ENCODE peak calls at places on chromosome 12, in seven cellular contexts. One of them, this sample, is unnamed.

GRCh38 chr12:115752151-115752550 is 525.3 kb downstream of the MED13L start:
- DNase-seq in neuronal stem cell: no peak
- DNase-seq in H1: no peak
- DNase-seq in trophoblast cell: no peak
- DNase-seq in mesendoderm: no peak
- DNase-seq in H9: no peak
- DNase-seq in mesenchymal stem cell: peak; percentile 14
- DNase-seq in this sample: peak; percentile 54

GRCh38 chr12:53506881-53507719 is at the start of gene NPFF:
- DNase-seq in H9: no peak
- DNase-seq in neuronal stem cell: no peak
- DNase-seq in mesenchymal stem cell: no peak
- DNase-seq in H1: no peak
- DNase-seq in trophoblast cell: no peak
- DNase-seq in mesendoderm: no peak
- DNase-seq in this sample: no peak

GRCh38 chr12:68462799-68463198 is 130.6 kb upstream of the MDM1 start:
- DNase-seq in H9: no peak
- DNase-seq in mesenchymal stem cell: no peak
- DNase-seq in trophoblast cell: no peak
- DNase-seq in mesendoderm: no peak
- DNase-seq in H1: no peak
- DNase-seq in neuronal stem cell: no peak
- DNase-seq in this sample: no peak

GRCh38 chr12:130427381-130427887 is 89.7 kb downstream of the PIWIL1 start:
- DNase-seq in H9: peak; percentile 25
- DNase-seq in neuronal stem cell: no peak
- DNase-seq in mesenchymal stem cell: no peak
- DNase-seq in H1: no peak
- DNase-seq in trophoblast cell: no peak
- DNase-seq in mesendoderm: no peak
- DNase-seq in this sample: no peak

GRCh38 chr12:25783566-25783965 is 174.9 kb upstream of the RASSF8 start:
- DNase-seq in H1: no peak
- DNase-seq in neuronal stem cell: no peak
- DNase-seq in mesenchymal stem cell: no peak
- DNase-seq in H9: no peak
- DNase-seq in mesendoderm: no peak
- DNase-seq in trophoblast cell: no peak
- DNase-seq in this sample: no peak

GRCh38 chr12:92055877-92056276 is 89.8 kb downstream of the BTG1 start:
- DNase-seq in H9: no peak
- DNase-seq in mesenchymal stem cell: no peak
- DNase-seq in H1: no peak
- DNase-seq in trophoblast cell: no peak
- DNase-seq in mesendoderm: no peak
- DNase-seq in neuronal stem cell: no peak
- DNase-seq in this sample: no peak

GRCh38 chr12:1531654-1532366 is 62.6 kb downstream of the FBXL14 start:
- DNase-seq in trophoblast cell: no peak
- DNase-seq in neuronal stem cell: no peak
- DNase-seq in H1: no peak
- DNase-seq in mesendoderm: no peak
- DNase-seq in mesenchymal stem cell: no peak
- DNase-seq in H9: peak; percentile 41
- DNase-seq in this sample: no peak

GRCh38 chr12:132966676-132967415 is 10.7 kb upstream of the ZNF605 start:
- DNase-seq in H1: no peak
- DNase-seq in mesendoderm: no peak
- DNase-seq in mesenchymal stem cell: no peak
- DNase-seq in trophoblast cell: no peak
- DNase-seq in H9: no peak
- DNase-seq in neuronal stem cell: no peak
- DNase-seq in this sample: no peak

GRCh38 chr12:31222620-31223222 is 103.2 kb downstream of the SINHCAF start:
- DNase-seq in trophoblast cell: no peak
- DNase-seq in H9: no peak
- DNase-seq in mesendoderm: no peak
- DNase-seq in H1: no peak
- DNase-seq in mesenchymal stem cell: no peak
- DNase-seq in neuronal stem cell: no peak
- DNase-seq in this sample: no peak

GRCh38 chr12:104347374-104348075 is 44.0 kb downstream of the EID3 start:
- DNase-seq in H9: peak; percentile 17
- DNase-seq in neuronal stem cell: no peak
- DNase-seq in mesenchymal stem cell: no peak
- DNase-seq in trophoblast cell: peak; percentile 53
- DNase-seq in H1: no peak
- DNase-seq in mesendoderm: no peak
- DNase-seq in this sample: peak; percentile 54

GRCh38 chr12:115619061-115619460 is 658.4 kb downstream of the MED13L start:
- DNase-seq in H9: no peak
- DNase-seq in H1: no peak
- DNase-seq in mesenchymal stem cell: no peak
- DNase-seq in trophoblast cell: no peak
- DNase-seq in mesendoderm: no peak
- DNase-seq in neuronal stem cell: no peak
- DNase-seq in this sample: no peak

GRCh38 chr12:41486718-41487117 is 298.6 kb downstream of the PDZRN4 start:
- DNase-seq in mesenchymal stem cell: peak; percentile 4
- DNase-seq in H9: no peak
- DNase-seq in trophoblast cell: no peak
- DNase-seq in H1: no peak
- DNase-seq in neuronal stem cell: no peak
- DNase-seq in mesendoderm: peak; percentile 73
- DNase-seq in this sample: peak; percentile 27

GRCh38 chr12:76020281-76020680 is 11.3 kb downstream of the PHLDA1 start:
- DNase-seq in H1: no peak
- DNase-seq in mesendoderm: peak; percentile 85
- DNase-seq in H9: no peak
- DNase-seq in neuronal stem cell: no peak
- DNase-seq in trophoblast cell: peak; percentile 66
- DNase-seq in mesenchymal stem cell: peak; percentile 93
- DNase-seq in this sample: peak; percentile 80

GRCh38 chr12:109388167-109388563 is 40.5 kb downstream of the MYO1H start:
- DNase-seq in mesendoderm: no peak
- DNase-seq in H9: no peak
- DNase-seq in mesenchymal stem cell: no peak
- DNase-seq in trophoblast cell: no peak
- DNase-seq in H1: no peak
- DNase-seq in neuronal stem cell: no peak
- DNase-seq in this sample: no peak

GRCh38 chr12:109386079-109386473 is 38.4 kb downstream of the MYO1H start:
- DNase-seq in mesendoderm: no peak
- DNase-seq in H9: no peak
- DNase-seq in trophoblast cell: no peak
- DNase-seq in neuronal stem cell: no peak
- DNase-seq in mesenchymal stem cell: no peak
- DNase-seq in H1: no peak
- DNase-seq in this sample: no peak

GRCh38 chr12:109387425-109388166 is 39.9 kb downstream of the MYO1H start:
- DNase-seq in H1: no peak
- DNase-seq in H9: peak; percentile 40
- DNase-seq in mesendoderm: peak; percentile 56
- DNase-seq in neuronal stem cell: no peak
- DNase-seq in trophoblast cell: peak; percentile 72
- DNase-seq in mesenchymal stem cell: peak; percentile 39
- DNase-seq in this sample: peak; percentile 13

GRCh38 chr12:109385339-109386078 is 37.8 kb downstream of the MYO1H start:
- DNase-seq in H1: no peak
- DNase-seq in mesenchymal stem cell: peak; percentile 48
- DNase-seq in trophoblast cell: peak; percentile 73
- DNase-seq in mesendoderm: peak; percentile 34
- DNase-seq in H9: no peak
- DNase-seq in neuronal stem cell: peak; percentile 33
- DNase-seq in this sample: peak; percentile 53

DNA sequence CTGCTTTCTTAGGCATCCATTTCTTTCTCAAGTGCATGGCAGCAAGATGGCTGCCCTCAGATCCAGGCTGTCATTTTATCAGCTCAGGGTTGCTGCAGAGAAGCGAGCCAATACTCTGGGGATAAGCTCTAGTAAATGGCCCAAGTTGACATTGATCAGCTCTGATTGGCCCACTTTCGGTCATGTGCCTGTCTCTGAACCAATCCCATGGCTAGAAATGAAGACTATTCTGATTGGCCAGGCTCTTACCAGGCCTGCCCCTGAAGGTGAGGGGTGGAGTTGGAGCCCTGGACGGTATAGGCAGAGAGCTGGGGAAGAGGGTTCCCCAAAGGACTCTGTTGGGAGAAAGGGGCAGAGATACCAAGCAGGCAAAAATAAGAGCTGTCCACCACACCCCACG is 41.4 kb downstream of the MYO1H start:
- DNase-seq in trophoblast cell: no peak
- DNase-seq in neuronal stem cell: no peak
- DNase-seq in H1: no peak
- DNase-seq in H9: no peak
- DNase-seq in mesenchymal stem cell: no peak
- DNase-seq in mesendoderm: peak; percentile 33
- DNase-seq in this sample: no peak
- H2BK5ac ChIP-seq in trophoblast cell: no peak overlapping the region
- H2BK5ac ChIP-seq in neuronal stem cell: no peak overlapping the region
- H2BK5ac ChIP-seq in H1: no peak overlapping the region
- H2BK5ac ChIP-seq in H9: no peak overlapping the region
- H2BK5ac ChIP-seq in mesenchymal stem cell: no peak overlapping the region
- H2BK5ac ChIP-seq in mesendoderm: no peak overlapping the region
- H2BK5ac ChIP-seq in this sample: no peak overlapping the region

GRCh38 chr12:51788876-51789275 is 59.6 kb downstream of the FIGNL2 start:
- DNase-seq in mesendoderm: peak; percentile 47
- DNase-seq in mesenchymal stem cell: peak; percentile 79
- DNase-seq in neuronal stem cell: no peak
- DNase-seq in H1: no peak
- DNase-seq in trophoblast cell: peak; percentile 75
- DNase-seq in H9: no peak
- DNase-seq in this sample: peak; percentile 80
- H2BK5ac ChIP-seq in mesendoderm: no peak overlapping the region
- H2BK5ac ChIP-seq in mesenchymal stem cell: no peak overlapping the region
- H2BK5ac ChIP-seq in neuronal stem cell: no peak overlapping the region
- H2BK5ac ChIP-seq in H1: no peak overlapping the region
- H2BK5ac ChIP-seq in trophoblast cell: no peak overlapping the region
- H2BK5ac ChIP-seq in H9: no peak overlapping the region
- H2BK5ac ChIP-seq in this sample: peak overlapping the region; percentile 86

GRCh38 chr12:9761407-9761736 is 671 bp upstream of the CD69 start:
- DNase-seq in H1: no peak
- DNase-seq in trophoblast cell: peak; percentile 21
- DNase-seq in H9: no peak
- DNase-seq in mesendoderm: no peak
- DNase-seq in neuronal stem cell: no peak
- DNase-seq in mesenchymal stem cell: peak; percentile 64
- DNase-seq in this sample: no peak

GRCh38 chr12:9760699-9761406 is at the start of gene CD69:
- DNase-seq in trophoblast cell: peak; percentile 50
- DNase-seq in neuronal stem cell: no peak
- DNase-seq in mesenchymal stem cell: peak; percentile 65
- DNase-seq in H9: no peak
- DNase-seq in H1: no peak
- DNase-seq in mesendoderm: no peak
- DNase-seq in this sample: no peak

GRCh38 chr12:9763025-9763424 is 2.3 kb upstream of the CD69 start:
- DNase-seq in neuronal stem cell: no peak
- DNase-seq in mesenchymal stem cell: no peak
- DNase-seq in trophoblast cell: no peak
- DNase-seq in H1: no peak
- DNase-seq in mesendoderm: no peak
- DNase-seq in H9: no peak
- DNase-seq in this sample: no peak

GRCh38 chr12:9759680-9760592 is 765 bp downstream of the CD69 start:
- DNase-seq in mesendoderm: no peak
- DNase-seq in trophoblast cell: no peak
- DNase-seq in neuronal stem cell: no peak
- DNase-seq in mesenchymal stem cell: no peak
- DNase-seq in H1: no peak
- DNase-seq in H9: no peak
- DNase-seq in this sample: no peak

GRCh38 chr12:9762369-9762768 is 1.7 kb upstream of the CD69 start:
- DNase-seq in mesendoderm: no peak
- DNase-seq in neuronal stem cell: no peak
- DNase-seq in H9: no peak
- DNase-seq in mesenchymal stem cell: no peak
- DNase-seq in trophoblast cell: no peak
- DNase-seq in H1: no peak
- DNase-seq in this sample: no peak
- H2BK5ac ChIP-seq in mesendoderm: no peak overlapping the region
- H2BK5ac ChIP-seq in neuronal stem cell: no peak overlapping the region
- H2BK5ac ChIP-seq in H9: no peak overlapping the region
- H2BK5ac ChIP-seq in mesenchymal stem cell: no peak overlapping the region
- H2BK5ac ChIP-seq in trophoblast cell: no peak overlapping the region
- H2BK5ac ChIP-seq in H1: no peak overlapping the region
- H2BK5ac ChIP-seq in this sample: no peak overlapping the region

GRCh38 chr12:124461241-124461673 is 106.2 kb downstream of the NCOR2 start:
- DNase-seq in H1: no peak
- DNase-seq in mesenchymal stem cell: no peak
- DNase-seq in trophoblast cell: no peak
- DNase-seq in H9: no peak
- DNase-seq in mesendoderm: no peak
- DNase-seq in neuronal stem cell: no peak
- DNase-seq in this sample: no peak

GRCh38 chr12:124460771-124461170 is 106.6 kb downstream of the NCOR2 start:
- DNase-seq in mesenchymal stem cell: no peak
- DNase-seq in trophoblast cell: no peak
- DNase-seq in neuronal stem cell: no peak
- DNase-seq in H9: no peak
- DNase-seq in H1: no peak
- DNase-seq in mesendoderm: no peak
- DNase-seq in this sample: no peak

GRCh38 chr12:124459852-124460645 is 107.4 kb downstream of the NCOR2 start:
- DNase-seq in mesendoderm: no peak
- DNase-seq in H1: no peak
- DNase-seq in H9: no peak
- DNase-seq in mesenchymal stem cell: no peak
- DNase-seq in trophoblast cell: no peak
- DNase-seq in neuronal stem cell: no peak
- DNase-seq in this sample: no peak

GRCh38 chr12:124463341-124463861 is 104.0 kb downstream of the NCOR2 start:
- DNase-seq in mesendoderm: no peak
- DNase-seq in mesenchymal stem cell: no peak
- DNase-seq in H1: no peak
- DNase-seq in neuronal stem cell: peak; percentile 61
- DNase-seq in trophoblast cell: no peak
- DNase-seq in H9: no peak
- DNase-seq in this sample: no peak

DNA sequence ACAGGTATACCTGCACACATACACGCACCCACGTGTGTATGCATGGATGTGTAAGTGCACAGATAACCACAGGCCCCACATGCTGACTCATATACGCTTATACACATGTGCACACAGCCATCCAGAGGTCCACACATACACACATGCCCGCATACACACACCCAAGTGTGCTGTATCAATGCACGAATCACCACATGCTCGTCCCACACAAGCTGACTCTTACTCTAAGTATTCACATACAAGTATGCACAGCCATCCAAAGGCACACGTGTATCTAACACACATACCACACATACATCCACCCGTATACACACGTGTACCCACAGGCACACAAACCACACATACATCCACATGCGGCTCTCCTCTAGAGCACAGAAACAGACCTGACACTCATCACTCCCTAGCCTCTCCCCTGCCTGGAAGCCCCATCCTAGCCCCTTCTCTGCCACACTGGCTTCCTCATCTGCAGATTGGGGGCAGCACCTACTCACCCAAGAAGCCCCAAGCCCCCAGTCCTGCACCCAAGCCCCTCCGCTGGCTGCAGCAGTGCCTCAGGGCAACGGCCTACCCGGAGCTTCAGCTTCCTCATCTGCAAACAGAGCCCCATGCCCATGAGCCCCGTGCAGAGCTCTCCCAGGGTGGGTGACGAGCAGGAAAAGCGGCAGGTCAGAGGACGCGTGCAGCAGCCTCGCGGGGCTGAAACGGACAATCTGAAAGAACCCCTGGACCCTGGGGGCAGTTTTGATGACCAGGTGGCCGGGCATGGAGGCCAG is 105.4 kb downstream of the NCOR2 start:
- DNase-seq in mesenchymal stem cell: no peak
- DNase-seq in mesendoderm: no peak
- DNase-seq in H9: no peak
- DNase-seq in neuronal stem cell: no peak
- DNase-seq in H1: no peak
- DNase-seq in trophoblast cell: peak; percentile 51
- DNase-seq in this sample: peak; percentile 33
- H2BK5ac ChIP-seq in mesenchymal stem cell: no peak overlapping the region
- H2BK5ac ChIP-seq in mesendoderm: no peak overlapping the region
- H2BK5ac ChIP-seq in H9: no peak overlapping the region
- H2BK5ac ChIP-seq in neuronal stem cell: no peak overlapping the region
- H2BK5ac ChIP-seq in H1: peak overlapping the region; percentile 1
- H2BK5ac ChIP-seq in trophoblast cell: no peak overlapping the region
- H2BK5ac ChIP-seq in this sample: no peak overlapping the region

This sample was measured in IMR-90.